ENCODE peak calls at places on chromosomes 5 and 9, in six cellular contexts. S is AG09309, Y is colonic mucosa, R is lower lobe of right lung, Z is Caco-2, B is heart right ventricle. I is an unnamed sample.
A peak's percentile ranks its signal among the peaks of the same experiment; 100 is the strongest.

GRCh38 chr5:177524539-177524900 is 7.8 kb upstream of the DDX41 start:
- DNase-seq in B (no peak), S (no peak), Z (no peak), R (no peak), Y (no peak), I (no peak)

GRCh38 chr5:68424799-68425537 is 209.4 kb downstream of the PIK3R1 start:
- DNase-seq in B (no peak), Y (peak; percentile 52), S (no peak), R (no peak), Z (no peak), I (no peak)

GRCh38 chr5:128668921-128669320 is 130.9 kb upstream of the FBN2 start:
- DNase-seq in B (no peak), Y (no peak), R (no peak), S (no peak), Z (no peak), I (no peak)

GRCh38 chr5:79992891-79993290 is 1.8 kb upstream of the MTX3 start:
- DNase-seq in R (no peak), Y (no peak), B (no peak), Z (no peak), S (no peak), I (no peak)

GRCh38 chr9:13567833-13568232 is 288.3 kb upstream of the MPDZ start:
- DNase-seq in B (no peak), Z (no peak), S (no peak), Y (no peak), R (no peak), I (no peak)

GRCh38 chr9:124502711-124503702 is 4.2 kb downstream of the NR5A1 start:
- DNase-seq in B (no peak), S (no peak), Z (no peak), Y (no peak), R (peak; percentile 32), I (no peak)

GRCh38 chr9:133707065-133707760 is 30.9 kb downstream of the SARDH start:
- DNase-seq in Z (no peak), R (no peak), S (no peak), Y (no peak), B (peak; percentile 54), I (no peak)

GRCh38 chr5:139960723-139961383 is 82.2 kb downstream of the NRG2 start:
- DNase-seq in Z (no peak), S (no peak), B (no peak), R (no peak), Y (no peak), I (no peak)

GRCh38 chr5:137825165-137825564 is 42.5 kb upstream of the MYOT start:
- DNase-seq in Z (no peak), S (no peak), B (no peak), R (no peak), Y (no peak), I (no peak)

GRCh38 chr5:137826067-137826466 is 41.6 kb upstream of the MYOT start:
- DNase-seq in S (no peak), Y (no peak), Z (no peak), B (no peak), R (no peak), I (no peak)

GRCh38 chr5:137822983-137823382 is 44.7 kb upstream of the MYOT start:
- DNase-seq in R (no peak), Y (no peak), B (no peak), S (no peak), Z (no peak), I (no peak)

GRCh38 chr5:137819768-137820167 is 47.9 kb upstream of the MYOT start:
- DNase-seq in S (no peak), R (no peak), B (no peak), Z (no peak), Y (no peak), I (no peak)

GRCh38 chr5:137822158-137822764 is 45.4 kb upstream of the MYOT start:
- DNase-seq in B (no peak), S (no peak), R (no peak), Y (peak; percentile 38), Z (peak; percentile 59), I (peak; percentile 23)
- TF ChIP-seq CTCF in B (peak; percentile 24), S (peak; percentile 55), R (peak; percentile 11), Y (peak; percentile 27), Z (peak; percentile 58), I (peak; percentile 83)

GRCh38 chr5:132459983-132460834 is 30.4 kb downstream of the IRF1 start:
- DNase-seq in R (peak; percentile 76), B (peak; percentile 67), S (no peak), Z (no peak), Y (no peak), I (no peak)
- TF ChIP-seq CTCF in R (peak; percentile 30), B (peak; percentile 7), S (peak; percentile 15), Z (no peak), Y (peak; percentile 15), I (no peak)

DNA sequence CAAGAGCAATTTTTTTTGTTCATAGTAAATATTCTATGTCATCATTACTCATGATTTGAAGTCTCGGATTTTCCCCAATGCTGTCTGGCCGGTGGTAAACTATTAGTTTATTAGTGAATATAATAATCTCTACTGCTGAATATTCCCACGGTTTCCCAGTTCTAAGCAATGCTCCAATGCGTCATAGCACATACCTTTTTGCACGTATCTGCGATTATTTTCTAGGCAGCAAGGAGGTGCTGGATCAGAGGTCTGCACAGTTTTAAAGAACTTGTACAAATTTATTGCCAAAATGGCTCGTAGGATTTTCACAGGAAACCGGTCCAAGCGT is 43.9 kb upstream of the TCF7 start:
- DNase-seq in R (no peak), B (no peak), Y (no peak), S (no peak), Z (no peak), I (no peak)
- TF ChIP-seq CTCF in R (no peak), B (no peak), Y (no peak), S (no peak), Z (no peak), I (no peak)

GRCh38 chr9:126343271-126343700 is 16.7 kb downstream of the MVB12B start:
- DNase-seq in S (no peak), B (no peak), Y (peak; percentile 42), R (no peak), Z (peak; percentile 70), I (no peak)
- TF ChIP-seq CTCF in S (no peak), B (no peak), Y (no peak), R (no peak), Z (no peak), I (no peak)

GRCh38 chr9:97697837-97698236 is 697 bp upstream of the XPA start:
- DNase-seq in B (no peak), R (no peak), S (no peak), Y (no peak), Z (no peak), I (no peak)

GRCh38 chr9:97696025-97696822 is 916 bp downstream of the XPA start:
- DNase-seq in Z (no peak), Y (no peak), B (no peak), S (no peak), R (no peak), I (no peak)

GRCh38 chr9:97698865-97699264 is 1.7 kb upstream of the XPA start:
- DNase-seq in Z (no peak), Y (no peak), S (no peak), B (no peak), R (no peak), I (no peak)

GRCh38 chr9:97695390-97695789 is 1.8 kb downstream of the XPA start:
- DNase-seq in Y (no peak), Z (no peak), S (no peak), R (no peak), B (no peak), I (no peak)

DNA sequence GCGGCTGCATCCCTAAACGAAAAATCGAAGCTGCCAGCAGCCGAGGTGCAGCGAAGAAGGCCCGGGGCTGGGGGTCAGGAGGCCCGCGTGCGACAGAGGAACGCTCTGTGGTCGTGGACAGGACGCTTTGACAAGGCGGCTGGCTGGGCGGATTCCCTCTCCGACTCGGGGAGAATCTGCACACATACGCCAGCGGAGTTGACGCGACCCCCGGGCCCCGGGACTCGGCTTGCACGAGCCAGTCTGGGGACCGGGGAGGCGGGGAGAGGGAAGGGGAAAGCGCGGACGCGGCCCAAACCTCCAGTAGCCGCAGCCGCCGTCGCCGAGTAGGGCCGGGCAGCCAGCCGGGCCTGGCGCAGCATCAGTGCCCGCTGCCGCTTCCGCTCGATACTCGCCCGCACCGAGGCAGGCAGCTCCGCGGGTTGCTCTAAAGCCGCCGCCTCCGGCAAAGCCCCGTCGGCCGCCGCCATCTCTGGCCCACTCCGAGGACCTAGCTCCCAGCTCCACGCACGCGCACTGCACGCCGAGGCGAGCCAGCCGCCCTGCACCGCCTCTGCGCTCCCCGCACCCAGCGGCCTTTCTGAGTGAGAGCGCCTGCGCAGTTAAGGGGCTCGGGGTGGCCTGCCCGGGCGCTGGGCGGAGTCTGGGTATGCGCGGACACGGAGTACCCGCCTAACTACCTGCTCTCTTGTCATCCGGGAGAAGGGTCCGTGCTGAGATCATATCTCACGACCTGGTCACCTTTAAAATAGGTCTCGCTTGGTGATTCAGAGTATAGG is at the start of gene XPA:
- DNase-seq in Z (peak; percentile 98), Y (peak; percentile 97), S (peak; percentile 58), R (peak; percentile 98), B (peak; percentile 97), I (peak; percentile 70)
- TF ChIP-seq CTCF in Z (no peak), Y (no peak), S (no peak), R (no peak), B (no peak), I (no peak)

I was measured in LNCaP clone FGC.